ENCODE peak calls at places on chromosomes 13 and 19, in nine cellular contexts. A is GM23248; I is lung; T is astrocyte; W is psoas muscle; P is IMR-90; Q is cardiac muscle cell; Z is effector memory CD4-positive, alpha-beta T cell; S is AG04450. N is an unnamed sample. For H3K27me3, the result is how much of the 10 kb centered on the place peaks cover.

GRCh38 chr19:43625918-43626579 is 6.6 kb upstream of the ZNF428 start:
- DNase-seq in W (no peak), Z (no peak), Q (peak), S (no peak), A (peak), T (no peak), P (no peak), I (no peak), N (no peak)

GRCh38 chr19:18385675-18386542 is at the start of gene GDF15:
- DNase-seq in W (peak), A (peak), S (peak), I (peak), Z (no peak), Q (peak), T (peak), P (peak), N (peak)

GRCh38 chr19:52896431-52897148 is 845 bp downstream of the ZNF320 start:
- DNase-seq in T (peak), A (peak), I (peak), Q (peak), P (peak), S (no peak), W (peak), Z (no peak), N (peak)

GRCh38 chr13:60431108-60431700 is 34.2 kb downstream of the TDRD3 start:
- DNase-seq in S (peak), W (no peak), I (no peak), A (peak), T (peak), Z (no peak), P (peak), Q (peak), N (no peak)

GRCh38 chr19:28726533-28726932 is 486.4 kb downstream of the UQCRFS1 start:
- DNase-seq in T (no peak), I (no peak), S (no peak), Z (no peak), A (no peak), P (no peak), Q (no peak), W (no peak), N (no peak)

GRCh38 chr19:13355356-13355755 is 150.9 kb downstream of the CACNA1A start:
- DNase-seq in P (no peak), T (no peak), I (no peak), S (no peak), W (no peak), Q (no peak), A (no peak), Z (no peak), N (no peak)

GRCh38 chr19:46147166-46147740 is 785 bp upstream of the IGFL2 start:
- DNase-seq in S (no peak), W (no peak), I (no peak), T (no peak), Q (no peak), Z (no peak), A (no peak), P (no peak), N (no peak)

GRCh38 chr19:45117167-45117594 is 24.2 kb downstream of the PPP1R37 start:
- DNase-seq in T (peak), I (no peak), W (no peak), A (peak), S (no peak), Z (no peak), Q (peak), P (peak), N (peak)

GRCh38 chr13:99883805-99884204 is 87.8 kb downstream of the ZIC5 start:
- DNase-seq in I (no peak), Q (no peak), S (no peak), Z (no peak), T (no peak), A (no peak), W (no peak), P (no peak), N (no peak)

GRCh38 chr13:63198076-63198475 is 1782.4 kb upstream of the PCDH20 start:
- DNase-seq in I (peak), A (peak), Q (no peak), W (no peak), P (peak), Z (no peak), T (peak), S (no peak), N (peak)

GRCh38 chr19:52464798-52465470 is 11.6 kb downstream of the ZNF578 start:
- DNase-seq in Z (no peak), S (no peak), W (no peak), A (peak), I (no peak), T (no peak), Q (peak), P (no peak), N (peak)

GRCh38 chr13:23888658-23889597 is at the start of gene MIPEP:
- DNase-seq in A (peak), Z (peak), W (peak), P (peak), T (peak), Q (peak), I (peak), S (peak), N (peak)

GRCh38 chr19:35832054-35832453 is 19.4 kb upstream of the PRODH2 start:
- DNase-seq in S (no peak), P (no peak), A (no peak), W (no peak), Q (no peak), Z (no peak), I (no peak), T (no peak), N (no peak)
- H3K27me3 ChIP-seq in S (under half), P (under half), A (under half), W (under half), Q (under half), Z (under half), I (under half), T (under half), N (under half)

DNA sequence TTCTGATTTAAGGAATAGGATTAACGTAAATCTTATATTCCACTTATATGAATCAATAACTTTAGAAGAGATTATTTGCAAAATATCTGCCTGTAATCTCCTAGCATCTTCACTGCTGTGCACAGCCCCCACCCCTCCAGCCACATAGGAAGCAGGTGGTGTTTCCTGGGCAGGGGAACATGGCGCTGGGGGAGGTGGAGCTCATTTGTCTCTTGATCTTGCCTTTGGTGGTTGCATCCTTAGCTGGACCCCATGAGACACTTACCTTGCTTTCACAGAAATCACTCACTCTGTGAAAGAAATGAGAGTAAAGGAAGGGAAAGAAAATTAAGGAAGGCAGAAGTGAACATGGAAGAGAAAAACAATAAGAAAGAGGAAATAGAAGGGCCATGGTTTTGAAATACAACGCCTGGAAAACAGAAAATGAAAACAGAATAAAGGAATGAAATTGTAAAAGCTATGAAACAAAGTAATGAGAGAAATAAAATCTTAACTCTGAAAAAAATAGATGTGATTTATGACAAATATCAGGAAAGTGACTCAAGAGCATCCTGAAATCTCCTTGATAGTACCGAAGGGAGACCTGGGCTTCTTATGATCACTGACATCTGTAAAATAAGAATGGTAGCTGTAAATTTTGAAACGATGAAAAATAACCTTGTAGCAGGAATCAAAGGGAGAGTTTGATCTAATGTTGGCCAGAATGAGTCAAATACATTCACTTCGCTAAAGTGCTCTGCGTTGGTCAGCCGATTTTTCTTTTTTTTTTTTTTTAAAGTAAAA is 17.2 kb upstream of the RNASEH2B start:
- DNase-seq in W (no peak), T (no peak), Z (no peak), A (no peak), S (no peak), I (no peak), P (no peak), Q (no peak), N (no peak)
- H3K27me3 ChIP-seq in W (under half), T (under half), Z (under half), A (under half), S (under half), I (under half), P (under half), Q (under half), N (under half)

GRCh38 chr19:49436381-49437017 is 4.8 kb downstream of the SLC17A7 start:
- DNase-seq in Z (peak), A (peak), P (no peak), Q (peak), S (no peak), W (no peak), T (no peak), I (no peak), N (no peak)

GRCh38 chr19:49440439-49441209 is 703 bp downstream of the SLC17A7 start:
- DNase-seq in A (no peak), Z (no peak), T (no peak), W (no peak), S (no peak), P (no peak), I (no peak), Q (no peak), N (no peak)

GRCh38 chr19:49439841-49440240 is 1.5 kb downstream of the SLC17A7 start:
- DNase-seq in T (no peak), W (no peak), P (no peak), A (no peak), S (no peak), Q (no peak), I (no peak), Z (no peak), N (no peak)

GRCh38 chr19:49437231-49437630 is 4.1 kb downstream of the SLC17A7 start:
- DNase-seq in A (no peak), Z (no peak), T (no peak), W (no peak), Q (no peak), S (no peak), P (no peak), I (no peak), N (no peak)

GRCh38 chr19:49438261-49438660 is 3.1 kb downstream of the SLC17A7 start:
- DNase-seq in A (no peak), W (no peak), T (no peak), P (no peak), Q (no peak), S (no peak), I (no peak), Z (no peak), N (no peak)
- H3K27me3 ChIP-seq in A (half or more), W (under half), T (half or more), P (half or more), Q (half or more), S (half or more), I (under half), Z (half or more), N (under half)

GRCh38 chr19:8986296-8986695 is 23.9 kb downstream of the MUC16 start:
- DNase-seq in T (no peak), P (no peak), Z (no peak), I (no peak), A (no peak), W (no peak), Q (no peak), S (no peak), N (no peak)
- H3K27me3 ChIP-seq in T (under half), P (under half), Z (under half), I (under half), A (under half), W (under half), Q (under half), S (under half), N (under half)

GRCh38 chr13:104086759-104087158 is 1020.5 kb upstream of the SLC10A2 start:
- DNase-seq in A (no peak), S (no peak), Z (no peak), T (peak), P (peak), W (no peak), I (no peak), Q (no peak), N (no peak)
- H3K27me3 ChIP-seq in A (under half), S (under half), Z (under half), T (under half), P (under half), W (under half), I (under half), Q (under half), N (under half)

GRCh38 chr19:1133471-1133929 is 29.7 kb downstream of the GPX4 start:
- DNase-seq in A (no peak), Z (peak), P (no peak), S (no peak), Q (no peak), T (no peak), W (no peak), I (no peak), N (peak)

GRCh38 chr19:1130801-1131717 is 27.3 kb downstream of the GPX4 start:
- DNase-seq in W (no peak), A (peak), S (no peak), I (no peak), P (no peak), T (no peak), Q (no peak), Z (peak), N (no peak)

GRCh38 chr19:1131718-1132552 is 28.1 kb downstream of the GPX4 start:
- DNase-seq in S (peak), T (peak), P (peak), A (peak), W (peak), I (peak), Z (peak), Q (peak), N (no peak)

GRCh38 chr19:1134431-1134830 is 30.6 kb downstream of the GPX4 start:
- DNase-seq in W (no peak), S (no peak), T (no peak), Q (no peak), P (no peak), Z (no peak), I (no peak), A (no peak), N (no peak)

DNA sequence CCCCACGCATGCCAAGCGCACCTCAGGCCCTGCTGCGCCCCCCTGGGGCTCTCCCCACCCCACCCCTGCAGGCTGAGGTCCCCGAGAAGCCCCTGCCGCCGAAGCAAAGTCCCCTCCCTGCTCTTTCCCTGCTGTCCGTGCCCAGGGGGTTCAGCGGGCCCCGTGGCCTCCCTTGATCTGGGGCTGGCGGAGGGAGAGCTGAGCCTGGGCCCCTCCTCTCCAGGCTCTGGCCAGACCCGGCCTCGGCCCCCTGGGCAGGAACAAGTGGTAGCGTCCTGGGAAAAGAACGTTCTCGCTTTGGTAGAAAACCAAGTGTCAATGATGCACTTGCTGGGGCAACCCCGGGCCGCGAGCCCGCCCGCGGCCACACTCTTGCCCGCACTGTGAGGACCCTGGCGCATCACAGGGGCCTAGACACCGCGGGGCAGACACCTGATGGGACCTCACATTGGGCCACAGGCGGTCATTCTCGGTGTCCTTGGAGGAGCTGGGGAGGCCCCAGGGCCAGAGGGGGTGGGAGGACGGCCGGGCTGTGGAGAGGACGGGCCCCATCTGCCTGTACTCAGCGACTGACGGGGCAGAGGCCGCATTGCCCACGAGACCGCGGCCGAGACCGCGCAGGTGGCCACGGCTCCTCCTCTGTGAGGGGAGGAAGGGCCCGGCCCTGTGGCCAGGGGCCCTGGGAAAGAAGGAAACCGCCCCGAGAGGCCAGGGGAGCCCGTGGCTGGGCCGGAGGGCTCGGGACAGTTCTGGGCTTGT is 29.0 kb downstream of the GPX4 start:
- DNase-seq in W (no peak), A (no peak), Z (no peak), S (no peak), Q (no peak), I (no peak), T (no peak), P (no peak), N (no peak)
- H3K27me3 ChIP-seq in W (under half), A (under half), Z (under half), S (under half), Q (under half), I (under half), T (under half), P (under half), N (under half)

N was measured in SJCRH30.